ENCODE peak calls at places on chromosome X, in five cellular contexts. I is K562, K is sigmoid colon, W is transverse colon, N is suprapubic skin. S is an unnamed sample.
A peak's percentile ranks its signal among the peaks of the same experiment; 100 is the strongest.

GRCh38 chrX:53421772-53422090 is 723 bp downstream of the SMC1A start:
- DNase-seq in I (no peak), K (no peak), W (no peak), N (no peak), S (no peak)

GRCh38 chrX:51857159-51857733 is 36.2 kb upstream of the MAGED1 start:
- DNase-seq in I (no peak), K (no peak), W (no peak), N (no peak), S (no peak)

GRCh38 chrX:84248226-84248625 is 60.2 kb upstream of the RPS6KA6 start:
- DNase-seq in I (no peak), K (no peak), W (no peak), N (no peak), S (no peak)

GRCh38 chrX:66408507-66408906 is 230.4 kb downstream of the EDA2R start:
- DNase-seq in I (peak; percentile 4), K (no peak), W (no peak), N (no peak), S (no peak)

GRCh38 chrX:129667412-129667811 is 12.7 kb upstream of the APLN start:
- DNase-seq in I (no peak), K (no peak), W (no peak), N (no peak), S (no peak)

GRCh38 chrX:46837543-46838481 is 969 bp downstream of the RP2 start:
- DNase-seq in I (no peak), K (no peak), W (no peak), N (no peak), S (no peak)

GRCh38 chrX:128862557-128862956 is 660.7 kb downstream of the SMARCA1 start:
- DNase-seq in I (no peak), K (no peak), W (no peak), N (no peak), S (no peak)

GRCh38 chrX:108090474-108091265 is 672 bp downstream of the PSMD10 start:
- DNase-seq in I (no peak), K (no peak), W (no peak), N (no peak), S (no peak)

GRCh38 chrX:97638621-97639020 is 754.9 kb downstream of the RPA4 start:
- DNase-seq in I (no peak), K (no peak), W (no peak), N (no peak), S (no peak)

GRCh38 chrX:101229155-101229554 is 9.6 kb downstream of the DRP2 start:
- DNase-seq in I (no peak), K (no peak), W (no peak), N (no peak), S (no peak)

GRCh38 chrX:16920116-16920515 is 26.3 kb upstream of the REPS2 start:
- DNase-seq in I (no peak), K (no peak), W (no peak), N (no peak), S (no peak)

GRCh38 chrX:75522565-75523411 is at the start of gene ZDHHC15:
- DNase-seq in I (no peak), K (peak; percentile 83), W (peak; percentile 17), N (peak; percentile 74), S (peak; percentile 21)

GRCh38 chrX:93585661-93586060 is 87.7 kb downstream of the NAP1L3 start:
- DNase-seq in I (no peak), K (no peak), W (no peak), N (no peak), S (no peak)

GRCh38 chrX:73863268-73863667 is 300.3 kb downstream of the CHIC1 start:
- DNase-seq in I (no peak), K (no peak), W (no peak), N (no peak), S (no peak)

GRCh38 chrX:77493677-77494553 is 46.7 kb downstream of the FGF16 start:
- DNase-seq in I (peak; percentile 9), K (no peak), W (no peak), N (no peak), S (no peak)

GRCh38 chrX:5648941-5649568 is 579.6 kb downstream of the NLGN4X start:
- DNase-seq in I (no peak), K (no peak), W (no peak), N (no peak), S (no peak)

GRCh38 chrX:141701081-141701480 is 2.5 kb upstream of the SPANXD start:
- DNase-seq in I (no peak), K (no peak), W (no peak), N (no peak), S (no peak)

GRCh38 chrX:24424948-24425347 is 40.1 kb upstream of the PDK3 start:
- DNase-seq in I (no peak), K (peak; percentile 93), W (peak; percentile 28), N (peak; percentile 77), S (no peak)

GRCh38 chrX:17497193-17497592 is 122.2 kb downstream of the NHS start:
- DNase-seq in I (no peak), K (no peak), W (no peak), N (no peak), S (no peak)

GRCh38 chrX:8346060-8346459 is 118.6 kb upstream of the VCX3B start:
- DNase-seq in I (no peak), K (no peak), W (no peak), N (no peak), S (no peak)

GRCh38 chrX:153956044-153956907 is 11.8 kb upstream of the RENBP start:
- DNase-seq in I (no peak), K (no peak), W (no peak), N (no peak), S (no peak)
- TF ChIP-seq POLR2AphosphoS5 in I (no peak), K (no peak), W (no peak), N (no peak), S (no peak)

GRCh38 chrX:139207655-139208054 is 322.9 kb upstream of the F9 start:
- DNase-seq in I (peak; percentile 17), K (no peak), W (no peak), N (no peak), S (no peak)

GRCh38 chrX:139209342-139209741 is 321.2 kb upstream of the F9 start:
- DNase-seq in I (no peak), K (no peak), W (no peak), N (no peak), S (no peak)

GRCh38 chrX:139206914-139207313 is 323.6 kb upstream of the F9 start:
- DNase-seq in I (no peak), K (no peak), W (no peak), N (no peak), S (no peak)

GRCh38 chrX:139213241-139213709 is 317.3 kb upstream of the F9 start:
- DNase-seq in I (peak; percentile 50), K (no peak), W (no peak), N (no peak), S (no peak)

GRCh38 chrX:139211568-139212182 is 318.9 kb upstream of the F9 start:
- DNase-seq in I (peak; percentile 18), K (no peak), W (no peak), N (no peak), S (no peak)
- H3K27ac ChIP-seq in I (peak overlapping the region; percentile 96), K (no peak overlapping the region), W (no peak overlapping the region), N (no peak overlapping the region), S (no peak overlapping the region)

GRCh38 chrX:14718403-14718802 is 154.5 kb downstream of the FANCB start:
- DNase-seq in I (no peak), K (no peak), W (no peak), N (no peak), S (no peak)
- TF ChIP-seq POLR2AphosphoS5 in I (no peak), K (no peak), W (no peak), N (no peak), S (no peak)

DNA sequence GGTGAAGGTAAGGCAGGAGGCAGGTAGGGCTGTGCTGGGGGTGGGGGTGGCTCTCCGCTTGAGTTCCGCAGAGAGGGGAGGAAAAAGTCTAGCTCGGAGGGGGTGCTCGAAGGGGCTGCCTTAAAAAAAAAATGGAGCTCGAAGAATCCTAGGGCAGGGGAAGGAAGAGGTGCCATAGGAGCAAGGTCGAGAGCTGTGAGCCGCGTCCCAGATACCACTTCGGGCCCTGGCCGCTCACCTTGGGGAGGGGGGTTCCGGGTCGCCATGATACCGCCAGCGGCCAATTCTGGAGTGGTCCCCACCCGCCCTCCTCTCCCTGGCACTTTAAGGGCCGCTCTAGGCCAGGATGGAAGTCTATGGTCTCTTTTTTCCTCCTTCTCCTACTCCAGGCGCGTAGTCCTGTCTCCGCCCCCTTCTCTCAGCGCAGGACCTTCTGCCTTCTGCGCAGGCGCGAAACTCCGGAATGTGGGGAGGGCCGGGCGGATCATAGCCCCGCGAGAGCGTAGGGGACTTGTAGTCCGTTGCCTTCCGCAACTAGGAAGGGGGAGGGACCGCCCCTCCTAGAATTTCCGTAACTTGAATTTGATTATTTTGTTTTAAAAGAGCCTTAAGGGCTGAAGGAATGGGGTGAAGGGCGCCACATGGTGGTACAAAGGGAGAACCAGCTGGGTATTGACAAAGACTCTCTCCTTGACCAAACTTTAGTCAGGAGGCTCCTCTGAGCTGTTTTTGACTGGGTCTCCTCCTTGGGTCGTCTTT is at the start of gene FUNDC1:
- DNase-seq in I (peak; percentile 93), K (peak; percentile 96), W (peak; percentile 96), N (peak; percentile 90), S (peak; percentile 80)
- H3K27ac ChIP-seq in I (peak within 1 kb of the TSS; percentile 82), K (peak within 1 kb of the TSS; percentile 68), W (peak within 1 kb of the TSS; percentile 88), N (peak within 1 kb of the TSS; percentile 81), S (peak within 1 kb of the TSS; percentile 70)

GRCh38 chrX:134990475-134991473 is at the start of gene SMIM10:
- DNase-seq in I (peak; percentile 86), K (peak; percentile 87), W (peak; percentile 61), N (peak; percentile 80), S (peak; percentile 8)
- TF ChIP-seq POLR2AphosphoS5 in I (peak; percentile 40), K (no peak), W (peak; percentile 21), N (no peak), S (no peak)

GRCh38 chrX:11585174-11585573 is 80.5 kb downstream of the ARHGAP6 start:
- DNase-seq in I (no peak), K (no peak), W (no peak), N (no peak), S (no peak)

GRCh38 chrX:11580789-11581188 is 84.9 kb downstream of the ARHGAP6 start:
- DNase-seq in I (no peak), K (no peak), W (no peak), N (no peak), S (no peak)

GRCh38 chrX:11575332-11575731 is 90.4 kb downstream of the ARHGAP6 start:
- DNase-seq in I (no peak), K (no peak), W (no peak), N (no peak), S (no peak)

GRCh38 chrX:11577603-11578002 is 88.1 kb downstream of the ARHGAP6 start:
- DNase-seq in I (no peak), K (no peak), W (no peak), N (no peak), S (no peak)

GRCh38 chrX:11579856-11580595 is 85.7 kb downstream of the ARHGAP6 start:
- DNase-seq in I (no peak), K (no peak), W (no peak), N (no peak), S (no peak)
- H3K27ac ChIP-seq in I (no peak overlapping the region), K (no peak overlapping the region), W (no peak overlapping the region), N (no peak overlapping the region), S (no peak overlapping the region)

S was measured in prostate gland.